ENCODE peak calls at places on chromosomes 12 and 14, in ten cellular contexts. One of them, this sample, is unnamed.

GRCh38 chr12:31897791-31898503 is 61.3 kb upstream of the RESF1 start:
- DNase-seq in NCI-H2081: no peak
- DNase-seq in uterus: peak; percentile 16
- DNase-seq in left ventricle myocardium inferior: peak; percentile 40
- DNase-seq in gastrocnemius medialis: peak; percentile 25
- DNase-seq in T-helper 17 cell: no peak
- DNase-seq in activated CD8-positive, alpha-beta memory T cell treated with anti-CD3 and anti-CD28 coated beads, Interleukin-2, amount 50 U/mL, for 4 hours: peak; percentile 32
- DNase-seq in EL: peak; percentile 9
- DNase-seq in amniotic stem cell: no peak
- DNase-seq in iris pigment epithelial cell: peak; percentile 61
- DNase-seq in this sample: no peak

GRCh38 chr14:58944957-58945356 is 243.5 kb upstream of the DAAM1 start:
- DNase-seq in NCI-H2081: no peak
- DNase-seq in uterus: no peak
- DNase-seq in left ventricle myocardium inferior: no peak
- DNase-seq in gastrocnemius medialis: no peak
- DNase-seq in T-helper 17 cell: no peak
- DNase-seq in activated CD8-positive, alpha-beta memory T cell treated with anti-CD3 and anti-CD28 coated beads, Interleukin-2, amount 50 U/mL, for 4 hours: no peak
- DNase-seq in EL: no peak
- DNase-seq in amniotic stem cell: no peak
- DNase-seq in iris pigment epithelial cell: no peak
- DNase-seq in this sample: no peak

GRCh38 chr14:104293851-104294627 is 155.7 kb downstream of the KIF26A start:
- DNase-seq in NCI-H2081: no peak
- DNase-seq in uterus: no peak
- DNase-seq in left ventricle myocardium inferior: peak; percentile 4
- DNase-seq in gastrocnemius medialis: no peak
- DNase-seq in T-helper 17 cell: no peak
- DNase-seq in activated CD8-positive, alpha-beta memory T cell treated with anti-CD3 and anti-CD28 coated beads, Interleukin-2, amount 50 U/mL, for 4 hours: peak; percentile 5
- DNase-seq in EL: no peak
- DNase-seq in amniotic stem cell: no peak
- DNase-seq in iris pigment epithelial cell: no peak
- DNase-seq in this sample: no peak

GRCh38 chr14:22691171-22691570 is 47.0 kb upstream of the OR6J1 start:
- DNase-seq in NCI-H2081: no peak
- DNase-seq in uterus: no peak
- DNase-seq in left ventricle myocardium inferior: no peak
- DNase-seq in gastrocnemius medialis: no peak
- DNase-seq in T-helper 17 cell: no peak
- DNase-seq in activated CD8-positive, alpha-beta memory T cell treated with anti-CD3 and anti-CD28 coated beads, Interleukin-2, amount 50 U/mL, for 4 hours: no peak
- DNase-seq in EL: peak; percentile 89
- DNase-seq in amniotic stem cell: no peak
- DNase-seq in iris pigment epithelial cell: peak; percentile 86
- DNase-seq in this sample: no peak

GRCh38 chr12:122049827-122050226 is 28.1 kb downstream of the BCL7A start:
- DNase-seq in NCI-H2081: no peak
- DNase-seq in uterus: no peak
- DNase-seq in left ventricle myocardium inferior: no peak
- DNase-seq in gastrocnemius medialis: no peak
- DNase-seq in T-helper 17 cell: no peak
- DNase-seq in activated CD8-positive, alpha-beta memory T cell treated with anti-CD3 and anti-CD28 coated beads, Interleukin-2, amount 50 U/mL, for 4 hours: no peak
- DNase-seq in EL: no peak
- DNase-seq in amniotic stem cell: no peak
- DNase-seq in iris pigment epithelial cell: no peak
- DNase-seq in this sample: no peak

GRCh38 chr12:58528266-58528665 is 392.0 kb downstream of the LRIG3 start:
- DNase-seq in NCI-H2081: no peak
- DNase-seq in uterus: no peak
- DNase-seq in left ventricle myocardium inferior: no peak
- DNase-seq in gastrocnemius medialis: no peak
- DNase-seq in T-helper 17 cell: no peak
- DNase-seq in activated CD8-positive, alpha-beta memory T cell treated with anti-CD3 and anti-CD28 coated beads, Interleukin-2, amount 50 U/mL, for 4 hours: no peak
- DNase-seq in EL: peak; percentile 26
- DNase-seq in amniotic stem cell: no peak
- DNase-seq in iris pigment epithelial cell: peak; percentile 57
- DNase-seq in this sample: no peak

GRCh38 chr14:85483037-85483436 is 46.9 kb upstream of the FLRT2 start:
- DNase-seq in NCI-H2081: no peak
- DNase-seq in uterus: no peak
- DNase-seq in left ventricle myocardium inferior: no peak
- DNase-seq in gastrocnemius medialis: no peak
- DNase-seq in T-helper 17 cell: no peak
- DNase-seq in activated CD8-positive, alpha-beta memory T cell treated with anti-CD3 and anti-CD28 coated beads, Interleukin-2, amount 50 U/mL, for 4 hours: no peak
- DNase-seq in EL: no peak
- DNase-seq in amniotic stem cell: no peak
- DNase-seq in iris pigment epithelial cell: peak; percentile 32
- DNase-seq in this sample: no peak

GRCh38 chr12:27422697-27423096 is 23.8 kb upstream of the SMCO2 start:
- DNase-seq in NCI-H2081: no peak
- DNase-seq in uterus: no peak
- DNase-seq in left ventricle myocardium inferior: no peak
- DNase-seq in gastrocnemius medialis: no peak
- DNase-seq in T-helper 17 cell: no peak
- DNase-seq in activated CD8-positive, alpha-beta memory T cell treated with anti-CD3 and anti-CD28 coated beads, Interleukin-2, amount 50 U/mL, for 4 hours: no peak
- DNase-seq in EL: no peak
- DNase-seq in amniotic stem cell: no peak
- DNase-seq in iris pigment epithelial cell: no peak
- DNase-seq in this sample: no peak

GRCh38 chr12:89875225-89875624 is 166.6 kb upstream of the ATP2B1 start:
- DNase-seq in NCI-H2081: no peak
- DNase-seq in uterus: no peak
- DNase-seq in left ventricle myocardium inferior: no peak
- DNase-seq in gastrocnemius medialis: no peak
- DNase-seq in T-helper 17 cell: no peak
- DNase-seq in activated CD8-positive, alpha-beta memory T cell treated with anti-CD3 and anti-CD28 coated beads, Interleukin-2, amount 50 U/mL, for 4 hours: no peak
- DNase-seq in EL: peak; percentile 18
- DNase-seq in amniotic stem cell: no peak
- DNase-seq in iris pigment epithelial cell: peak; percentile 68
- DNase-seq in this sample: no peak

GRCh38 chr14:50452979-50453705 is 56.5 kb upstream of the CDKL1 start:
- DNase-seq in NCI-H2081: no peak
- DNase-seq in uterus: no peak
- DNase-seq in left ventricle myocardium inferior: no peak
- DNase-seq in gastrocnemius medialis: no peak
- DNase-seq in T-helper 17 cell: no peak
- DNase-seq in activated CD8-positive, alpha-beta memory T cell treated with anti-CD3 and anti-CD28 coated beads, Interleukin-2, amount 50 U/mL, for 4 hours: no peak
- DNase-seq in EL: peak; percentile 51
- DNase-seq in amniotic stem cell: no peak
- DNase-seq in iris pigment epithelial cell: peak; percentile 86
- DNase-seq in this sample: no peak

GRCh38 chr12:15118946-15119345 is 102.3 kb downstream of the RERG start:
- DNase-seq in NCI-H2081: no peak
- DNase-seq in uterus: no peak
- DNase-seq in left ventricle myocardium inferior: no peak
- DNase-seq in gastrocnemius medialis: no peak
- DNase-seq in T-helper 17 cell: no peak
- DNase-seq in activated CD8-positive, alpha-beta memory T cell treated with anti-CD3 and anti-CD28 coated beads, Interleukin-2, amount 50 U/mL, for 4 hours: no peak
- DNase-seq in EL: no peak
- DNase-seq in amniotic stem cell: no peak
- DNase-seq in iris pigment epithelial cell: no peak
- DNase-seq in this sample: no peak

GRCh38 chr12:14148489-14149240 is 167.3 kb upstream of the GRIN2B start:
- DNase-seq in NCI-H2081: no peak
- DNase-seq in uterus: no peak
- DNase-seq in left ventricle myocardium inferior: no peak
- DNase-seq in gastrocnemius medialis: no peak
- DNase-seq in T-helper 17 cell: no peak
- DNase-seq in activated CD8-positive, alpha-beta memory T cell treated with anti-CD3 and anti-CD28 coated beads, Interleukin-2, amount 50 U/mL, for 4 hours: no peak
- DNase-seq in EL: no peak
- DNase-seq in amniotic stem cell: no peak
- DNase-seq in iris pigment epithelial cell: no peak
- DNase-seq in this sample: no peak

GRCh38 chr14:95196268-95196667 is 38.9 kb upstream of the DICER1 start:
- DNase-seq in NCI-H2081: no peak
- DNase-seq in uterus: no peak
- DNase-seq in left ventricle myocardium inferior: no peak
- DNase-seq in gastrocnemius medialis: no peak
- DNase-seq in T-helper 17 cell: no peak
- DNase-seq in activated CD8-positive, alpha-beta memory T cell treated with anti-CD3 and anti-CD28 coated beads, Interleukin-2, amount 50 U/mL, for 4 hours: no peak
- DNase-seq in EL: no peak
- DNase-seq in amniotic stem cell: no peak
- DNase-seq in iris pigment epithelial cell: no peak
- DNase-seq in this sample: peak; percentile 42

GRCh38 chr12:91109148-91109564 is 2.1 kb downstream of the LUM start:
- DNase-seq in NCI-H2081: peak; percentile 21
- DNase-seq in uterus: peak; percentile 81
- DNase-seq in left ventricle myocardium inferior: peak; percentile 81
- DNase-seq in gastrocnemius medialis: peak; percentile 32
- DNase-seq in T-helper 17 cell: no peak
- DNase-seq in activated CD8-positive, alpha-beta memory T cell treated with anti-CD3 and anti-CD28 coated beads, Interleukin-2, amount 50 U/mL, for 4 hours: no peak
- DNase-seq in EL: peak; percentile 77
- DNase-seq in amniotic stem cell: no peak
- DNase-seq in iris pigment epithelial cell: peak; percentile 73
- DNase-seq in this sample: no peak

GRCh38 chr14:55706341-55706684 is 126.3 kb downstream of the KTN1 start:
- DNase-seq in NCI-H2081: no peak
- DNase-seq in uterus: no peak
- DNase-seq in left ventricle myocardium inferior: no peak
- DNase-seq in gastrocnemius medialis: no peak
- DNase-seq in T-helper 17 cell: no peak
- DNase-seq in activated CD8-positive, alpha-beta memory T cell treated with anti-CD3 and anti-CD28 coated beads, Interleukin-2, amount 50 U/mL, for 4 hours: no peak
- DNase-seq in EL: no peak
- DNase-seq in amniotic stem cell: no peak
- DNase-seq in iris pigment epithelial cell: no peak
- DNase-seq in this sample: no peak

GRCh38 chr12:130334399-130334798 is 3.3 kb upstream of the PIWIL1 start:
- DNase-seq in NCI-H2081: no peak
- DNase-seq in uterus: no peak
- DNase-seq in left ventricle myocardium inferior: no peak
- DNase-seq in gastrocnemius medialis: no peak
- DNase-seq in T-helper 17 cell: no peak
- DNase-seq in activated CD8-positive, alpha-beta memory T cell treated with anti-CD3 and anti-CD28 coated beads, Interleukin-2, amount 50 U/mL, for 4 hours: no peak
- DNase-seq in EL: no peak
- DNase-seq in amniotic stem cell: no peak
- DNase-seq in iris pigment epithelial cell: no peak
- DNase-seq in this sample: no peak

GRCh38 chr14:50397461-50398196 is 948 bp upstream of the CDKL1 start:
- DNase-seq in NCI-H2081: no peak
- DNase-seq in uterus: peak; percentile 32
- DNase-seq in left ventricle myocardium inferior: no peak
- DNase-seq in gastrocnemius medialis: no peak
- DNase-seq in T-helper 17 cell: no peak
- DNase-seq in activated CD8-positive, alpha-beta memory T cell treated with anti-CD3 and anti-CD28 coated beads, Interleukin-2, amount 50 U/mL, for 4 hours: no peak
- DNase-seq in EL: peak; percentile 56
- DNase-seq in amniotic stem cell: no peak
- DNase-seq in iris pigment epithelial cell: no peak
- DNase-seq in this sample: no peak

GRCh38 chr12:75814856-75815754 is 216.5 kb downstream of the PHLDA1 start:
- DNase-seq in NCI-H2081: no peak
- DNase-seq in uterus: peak; percentile 56
- DNase-seq in left ventricle myocardium inferior: no peak
- DNase-seq in gastrocnemius medialis: no peak
- DNase-seq in T-helper 17 cell: no peak
- DNase-seq in activated CD8-positive, alpha-beta memory T cell treated with anti-CD3 and anti-CD28 coated beads, Interleukin-2, amount 50 U/mL, for 4 hours: no peak
- DNase-seq in EL: peak; percentile 82
- DNase-seq in amniotic stem cell: peak; percentile 91
- DNase-seq in iris pigment epithelial cell: peak; percentile 97
- DNase-seq in this sample: no peak

GRCh38 chr14:67417633-67418032 is 5.7 kb upstream of the PLEK2 start:
- DNase-seq in NCI-H2081: no peak
- DNase-seq in uterus: no peak
- DNase-seq in left ventricle myocardium inferior: no peak
- DNase-seq in gastrocnemius medialis: no peak
- DNase-seq in T-helper 17 cell: no peak
- DNase-seq in activated CD8-positive, alpha-beta memory T cell treated with anti-CD3 and anti-CD28 coated beads, Interleukin-2, amount 50 U/mL, for 4 hours: no peak
- DNase-seq in EL: no peak
- DNase-seq in amniotic stem cell: no peak
- DNase-seq in iris pigment epithelial cell: peak; percentile 37
- DNase-seq in this sample: no peak

GRCh38 chr14:55609681-55610080 is 29.7 kb downstream of the KTN1 start:
- DNase-seq in NCI-H2081: no peak
- DNase-seq in uterus: no peak
- DNase-seq in left ventricle myocardium inferior: no peak
- DNase-seq in gastrocnemius medialis: no peak
- DNase-seq in T-helper 17 cell: no peak
- DNase-seq in activated CD8-positive, alpha-beta memory T cell treated with anti-CD3 and anti-CD28 coated beads, Interleukin-2, amount 50 U/mL, for 4 hours: no peak
- DNase-seq in EL: peak; percentile 59
- DNase-seq in amniotic stem cell: no peak
- DNase-seq in iris pigment epithelial cell: peak; percentile 38
- DNase-seq in this sample: no peak

GRCh38 chr14:30610719-30611388 is 11.3 kb upstream of the SCFD1 start:
- DNase-seq in NCI-H2081: peak; percentile 82
- DNase-seq in uterus: peak; percentile 35
- DNase-seq in left ventricle myocardium inferior: no peak
- DNase-seq in gastrocnemius medialis: peak; percentile 55
- DNase-seq in T-helper 17 cell: no peak
- DNase-seq in activated CD8-positive, alpha-beta memory T cell treated with anti-CD3 and anti-CD28 coated beads, Interleukin-2, amount 50 U/mL, for 4 hours: peak; percentile 18
- DNase-seq in EL: peak; percentile 51
- DNase-seq in amniotic stem cell: peak; percentile 18
- DNase-seq in iris pigment epithelial cell: peak; percentile 88
- DNase-seq in this sample: no peak

GRCh38 chr12:3641428-3641883 is 111.5 kb downstream of the CRACR2A start:
- DNase-seq in NCI-H2081: no peak
- DNase-seq in uterus: no peak
- DNase-seq in left ventricle myocardium inferior: no peak
- DNase-seq in gastrocnemius medialis: no peak
- DNase-seq in T-helper 17 cell: no peak
- DNase-seq in activated CD8-positive, alpha-beta memory T cell treated with anti-CD3 and anti-CD28 coated beads, Interleukin-2, amount 50 U/mL, for 4 hours: no peak
- DNase-seq in EL: peak; percentile 91
- DNase-seq in amniotic stem cell: peak; percentile 41
- DNase-seq in iris pigment epithelial cell: peak; percentile 81
- DNase-seq in this sample: no peak

GRCh38 chr14:55094630-55095157 is 34.4 kb upstream of the LGALS3 start:
- DNase-seq in NCI-H2081: no peak
- DNase-seq in uterus: no peak
- DNase-seq in left ventricle myocardium inferior: no peak
- DNase-seq in gastrocnemius medialis: no peak
- DNase-seq in T-helper 17 cell: no peak
- DNase-seq in activated CD8-positive, alpha-beta memory T cell treated with anti-CD3 and anti-CD28 coated beads, Interleukin-2, amount 50 U/mL, for 4 hours: no peak
- DNase-seq in EL: peak; percentile 87
- DNase-seq in amniotic stem cell: peak; percentile 9
- DNase-seq in iris pigment epithelial cell: peak; percentile 82
- DNase-seq in this sample: no peak

GRCh38 chr12:6773662-6774351 is 1.5 kb downstream of the LAG3 start:
- DNase-seq in NCI-H2081: no peak
- DNase-seq in uterus: no peak
- DNase-seq in left ventricle myocardium inferior: no peak
- DNase-seq in gastrocnemius medialis: no peak
- DNase-seq in T-helper 17 cell: no peak
- DNase-seq in activated CD8-positive, alpha-beta memory T cell treated with anti-CD3 and anti-CD28 coated beads, Interleukin-2, amount 50 U/mL, for 4 hours: peak; percentile 78
- DNase-seq in EL: no peak
- DNase-seq in amniotic stem cell: no peak
- DNase-seq in iris pigment epithelial cell: no peak
- DNase-seq in this sample: no peak

GRCh38 chr12:75836533-75836932 is 195.0 kb downstream of the PHLDA1 start:
- DNase-seq in NCI-H2081: no peak
- DNase-seq in uterus: no peak
- DNase-seq in left ventricle myocardium inferior: no peak
- DNase-seq in gastrocnemius medialis: no peak
- DNase-seq in T-helper 17 cell: no peak
- DNase-seq in activated CD8-positive, alpha-beta memory T cell treated with anti-CD3 and anti-CD28 coated beads, Interleukin-2, amount 50 U/mL, for 4 hours: no peak
- DNase-seq in EL: no peak
- DNase-seq in amniotic stem cell: no peak
- DNase-seq in iris pigment epithelial cell: no peak
- DNase-seq in this sample: no peak

GRCh38 chr12:71685312-71685906 is 473 bp upstream of the TMEM19 start:
- DNase-seq in NCI-H2081: no peak
- DNase-seq in uterus: no peak
- DNase-seq in left ventricle myocardium inferior: no peak
- DNase-seq in gastrocnemius medialis: no peak
- DNase-seq in T-helper 17 cell: no peak
- DNase-seq in activated CD8-positive, alpha-beta memory T cell treated with anti-CD3 and anti-CD28 coated beads, Interleukin-2, amount 50 U/mL, for 4 hours: no peak
- DNase-seq in EL: peak; percentile 15
- DNase-seq in amniotic stem cell: no peak
- DNase-seq in iris pigment epithelial cell: no peak
- DNase-seq in this sample: no peak

GRCh38 chr14:50099335-50099734 is 17.0 kb downstream of the VCPKMT start:
- DNase-seq in NCI-H2081: no peak
- DNase-seq in uterus: no peak
- DNase-seq in left ventricle myocardium inferior: no peak
- DNase-seq in gastrocnemius medialis: no peak
- DNase-seq in T-helper 17 cell: no peak
- DNase-seq in activated CD8-positive, alpha-beta memory T cell treated with anti-CD3 and anti-CD28 coated beads, Interleukin-2, amount 50 U/mL, for 4 hours: no peak
- DNase-seq in EL: peak; percentile 35
- DNase-seq in amniotic stem cell: no peak
- DNase-seq in iris pigment epithelial cell: no peak
- DNase-seq in this sample: no peak

GRCh38 chr14:94364964-94365363 is 23.4 kb downstream of the SERPINA1 start:
- DNase-seq in NCI-H2081: no peak
- DNase-seq in uterus: no peak
- DNase-seq in left ventricle myocardium inferior: no peak
- DNase-seq in gastrocnemius medialis: no peak
- DNase-seq in T-helper 17 cell: no peak
- DNase-seq in activated CD8-positive, alpha-beta memory T cell treated with anti-CD3 and anti-CD28 coated beads, Interleukin-2, amount 50 U/mL, for 4 hours: no peak
- DNase-seq in EL: no peak
- DNase-seq in amniotic stem cell: no peak
- DNase-seq in iris pigment epithelial cell: no peak
- DNase-seq in this sample: no peak